ENCODE peak calls at places on chromosomes 12 and 14, in seven cellular contexts. I is IMR-90, T is mesendoderm, P is H9, L is mesenchymal stem cell, W is neuronal stem cell, G is trophoblast cell. E is an unnamed sample.

GRCh38 chr12:113818833-113819232 is 147.3 kb downstream of the RBM19 start:
- DNase-seq in I (no peak), T (peak; percentile 85), P (peak; percentile 84), L (peak; percentile 12), W (peak; percentile 41), G (no peak), E (peak; percentile 86)

GRCh38 chr12:115752913-115753726 is 524.4 kb downstream of the MED13L start:
- DNase-seq in I (peak; percentile 77), T (peak; percentile 77), P (peak; percentile 50), L (peak; percentile 77), W (peak; percentile 43), G (peak; percentile 38), E (no peak)

GRCh38 chr12:29041621-29042020 is 107.5 kb upstream of the FAR2 start:
- DNase-seq in I (peak; percentile 76), T (no peak), P (no peak), L (peak; percentile 91), W (no peak), G (no peak), E (no peak)

GRCh38 chr14:92323031-92323915 is at the start of gene SLC24A4:
- DNase-seq in I (no peak), T (peak; percentile 31), P (peak; percentile 60), L (peak; percentile 4), W (peak; percentile 37), G (no peak), E (peak; percentile 76)

GRCh38 chr14:36361210-36361853 is 40.9 kb upstream of the MBIP start:
- DNase-seq in I (no peak), T (no peak), P (no peak), L (no peak), W (no peak), G (no peak), E (no peak)

GRCh38 chr14:32109676-32110075 is 32.6 kb downstream of the ARHGAP5 start:
- DNase-seq in I (peak; percentile 86), T (no peak), P (no peak), L (peak; percentile 74), W (no peak), G (peak; percentile 18), E (no peak)

GRCh38 chr14:56125772-56126411 is 7.7 kb downstream of the PELI2 start:
- DNase-seq in I (no peak), T (no peak), P (no peak), L (no peak), W (no peak), G (no peak), E (no peak)

GRCh38 chr14:67491741-67492504 is 3.4 kb upstream of the TMEM229B start:
- DNase-seq in I (no peak), T (peak; percentile 59), P (no peak), L (no peak), W (no peak), G (no peak), E (no peak)

GRCh38 chr14:96741151-96741977 is 55.8 kb upstream of the VRK1 start:
- DNase-seq in I (peak; percentile 15), T (peak; percentile 46), P (peak; percentile 73), L (peak; percentile 46), W (peak; percentile 66), G (peak; percentile 27), E (peak; percentile 94)

GRCh38 chr14:61475316-61475715 is 153.9 kb downstream of the PRKCH start:
- DNase-seq in I (peak; percentile 84), T (peak; percentile 65), P (no peak), L (peak; percentile 75), W (peak; percentile 37), G (no peak), E (no peak)

GRCh38 chr14:95339301-95339865 is 19.7 kb upstream of the CLMN start:
- DNase-seq in I (no peak), T (no peak), P (no peak), L (no peak), W (no peak), G (no peak), E (no peak)

GRCh38 chr14:104399432-104400155 is 180.0 kb upstream of the C14orf180 start:
- DNase-seq in I (no peak), T (peak; percentile 65), P (peak; percentile 29), L (no peak), W (no peak), G (no peak), E (no peak)

GRCh38 chr14:34078117-34078743 is 127.4 kb upstream of the EGLN3 start:
- DNase-seq in I (no peak), T (peak; percentile 89), P (no peak), L (no peak), W (no peak), G (no peak), E (no peak)

GRCh38 chr12:75592086-75592485 is 80.7 kb upstream of the KRR1 start:
- DNase-seq in I (no peak), T (no peak), P (no peak), L (no peak), W (no peak), G (no peak), E (no peak)

GRCh38 chr14:62097072-62097471 is 334.9 kb downstream of the SNAPC1 start:
- DNase-seq in I (peak; percentile 3), T (no peak), P (no peak), L (no peak), W (no peak), G (no peak), E (no peak)

GRCh38 chr14:101462726-101463565 is 98.3 kb upstream of the DIO3 start:
- DNase-seq in I (no peak), T (no peak), P (no peak), L (no peak), W (no peak), G (no peak), E (no peak)

GRCh38 chr14:101464984-101465794 is 96.1 kb upstream of the DIO3 start:
- DNase-seq in I (no peak), T (no peak), P (no peak), L (no peak), W (no peak), G (no peak), E (no peak)

GRCh38 chr14:101464310-101464983 is 96.8 kb upstream of the DIO3 start:
- DNase-seq in I (no peak), T (no peak), P (no peak), L (no peak), W (no peak), G (no peak), E (no peak)

GRCh38 chr14:101461891-101462290 is 99.4 kb upstream of the DIO3 start:
- DNase-seq in I (no peak), T (no peak), P (no peak), L (no peak), W (no peak), G (no peak), E (no peak)

GRCh38 chr14:101463566-101464171 is 97.6 kb upstream of the DIO3 start:
- DNase-seq in I (no peak), T (no peak), P (no peak), L (no peak), W (no peak), G (no peak), E (no peak)
- H3K4ac ChIP-seq in I (no peak overlapping the region), T (no peak overlapping the region), P (no peak overlapping the region), L (no peak overlapping the region), W (no peak overlapping the region), G (no peak overlapping the region), E (peak overlapping the region; percentile 15)

DNA sequence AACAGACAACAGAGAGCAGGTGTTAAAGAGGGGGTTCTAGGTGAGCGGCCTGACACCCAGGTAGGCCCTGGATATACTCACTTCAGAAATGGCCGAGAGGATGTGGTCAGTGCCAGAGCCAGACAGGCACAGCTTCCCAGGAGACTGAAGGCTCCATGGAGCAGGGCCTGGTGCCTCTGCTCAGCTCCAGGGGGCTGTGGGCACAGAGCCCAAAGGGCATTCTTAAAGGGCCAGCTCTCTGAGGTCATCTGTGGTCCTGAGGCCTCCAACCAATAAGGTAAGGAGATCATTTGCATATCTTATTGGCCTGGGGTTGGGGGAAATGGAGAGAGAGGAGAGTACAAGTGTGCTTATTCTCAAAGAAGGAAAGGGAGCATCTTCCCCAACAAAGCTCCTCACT is 9.7 kb upstream of the PCK2 start:
- DNase-seq in I (no peak), T (peak; percentile 31), P (no peak), L (no peak), W (no peak), G (no peak), E (no peak)
- H3K4ac ChIP-seq in I (no peak overlapping the region), T (no peak overlapping the region), P (no peak overlapping the region), L (no peak overlapping the region), W (no peak overlapping the region), G (no peak overlapping the region), E (no peak overlapping the region)

GRCh38 chr12:62468394-62468793 is 1.8 kb downstream of the MON2 start:
- DNase-seq in I (no peak), T (no peak), P (no peak), L (no peak), W (no peak), G (no peak), E (no peak)
- H3K4ac ChIP-seq in I (no peak overlapping the region), T (no peak overlapping the region), P (no peak overlapping the region), L (no peak overlapping the region), W (no peak overlapping the region), G (no peak overlapping the region), E (no peak overlapping the region)

DNA sequence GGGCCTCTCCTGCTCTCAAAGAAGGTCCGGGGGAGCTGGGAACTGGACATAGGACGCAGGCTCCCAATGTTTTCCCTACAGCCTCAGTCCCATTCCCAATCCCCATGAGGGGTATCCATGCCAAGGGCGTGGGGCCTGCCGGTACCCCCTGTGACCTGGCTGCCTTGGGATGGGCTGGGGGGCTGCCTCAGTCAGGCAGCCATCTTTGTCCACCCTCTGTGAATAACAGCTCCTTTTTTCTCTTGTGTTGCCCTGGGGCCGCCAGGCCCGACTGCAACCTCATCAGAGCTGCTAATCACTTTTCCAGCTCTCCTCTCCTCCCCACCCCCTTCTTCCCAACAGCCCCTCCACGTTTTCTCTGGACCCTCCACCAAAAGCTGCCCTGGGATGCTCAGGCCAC is 11.2 kb downstream of the FIGNL2 start:
- DNase-seq in I (no peak), T (no peak), P (no peak), L (no peak), W (no peak), G (no peak), E (no peak)
- H3K4ac ChIP-seq in I (no peak overlapping the region), T (no peak overlapping the region), P (no peak overlapping the region), L (no peak overlapping the region), W (no peak overlapping the region), G (no peak overlapping the region), E (no peak overlapping the region)